ENCODE peak calls at places on chromosomes 7 and 10, in seven cellular contexts. One of them, this sample, is unnamed.

GRCh38 chr10:11023554-11023953 is 5.9 kb downstream of the CELF2 start:
- DNase-seq in fibroblast of pulmonary artery: no peak
- DNase-seq in mucosa of descending colon: no peak
- DNase-seq in K562: no peak
- DNase-seq in body of pancreas: no peak
- DNase-seq in suprapubic skin: no peak
- DNase-seq in HepG2: no peak
- DNase-seq in this sample: no peak

GRCh38 chr7:113071465-113071864 is 15.2 kb downstream of the GPR85 start:
- DNase-seq in fibroblast of pulmonary artery: peak; percentile 8
- DNase-seq in mucosa of descending colon: no peak
- DNase-seq in K562: no peak
- DNase-seq in body of pancreas: peak; percentile 34
- DNase-seq in suprapubic skin: no peak
- DNase-seq in HepG2: no peak
- DNase-seq in this sample: no peak

GRCh38 chr10:11175823-11176243 is 158.2 kb downstream of the CELF2 start:
- DNase-seq in fibroblast of pulmonary artery: no peak
- DNase-seq in mucosa of descending colon: no peak
- DNase-seq in K562: no peak
- DNase-seq in body of pancreas: peak; percentile 60
- DNase-seq in suprapubic skin: no peak
- DNase-seq in HepG2: no peak
- DNase-seq in this sample: no peak

GRCh38 chr7:47389923-47390630 is 191.8 kb downstream of the TNS3 start:
- DNase-seq in fibroblast of pulmonary artery: no peak
- DNase-seq in mucosa of descending colon: no peak
- DNase-seq in K562: no peak
- DNase-seq in body of pancreas: no peak
- DNase-seq in suprapubic skin: peak; percentile 44
- DNase-seq in HepG2: no peak
- DNase-seq in this sample: no peak

GRCh38 chr10:118662228-118663035 is 67.0 kb upstream of the PRLHR start:
- DNase-seq in fibroblast of pulmonary artery: no peak
- DNase-seq in mucosa of descending colon: peak; percentile 54
- DNase-seq in K562: no peak
- DNase-seq in body of pancreas: no peak
- DNase-seq in suprapubic skin: no peak
- DNase-seq in HepG2: no peak
- DNase-seq in this sample: no peak

GRCh38 chr7:114345494-114345893 is 69.1 kb upstream of the FOXP2 start:
- DNase-seq in fibroblast of pulmonary artery: peak; percentile 16
- DNase-seq in mucosa of descending colon: no peak
- DNase-seq in K562: no peak
- DNase-seq in body of pancreas: no peak
- DNase-seq in suprapubic skin: no peak
- DNase-seq in HepG2: no peak
- DNase-seq in this sample: no peak

GRCh38 chr10:89426230-89426868 is 12.0 kb downstream of the IFIT5 start:
- DNase-seq in fibroblast of pulmonary artery: peak; percentile 83
- DNase-seq in mucosa of descending colon: no peak
- DNase-seq in K562: no peak
- DNase-seq in body of pancreas: peak; percentile 41
- DNase-seq in suprapubic skin: no peak
- DNase-seq in HepG2: peak; percentile 41
- DNase-seq in this sample: no peak

GRCh38 chr10:64977912-64978311 is 1456.7 kb downstream of the REEP3 start:
- DNase-seq in fibroblast of pulmonary artery: peak; percentile 2
- DNase-seq in mucosa of descending colon: no peak
- DNase-seq in K562: no peak
- DNase-seq in body of pancreas: no peak
- DNase-seq in suprapubic skin: no peak
- DNase-seq in HepG2: no peak
- DNase-seq in this sample: no peak

GRCh38 chr7:12524794-12525386 is 45.6 kb upstream of the SCIN start:
- DNase-seq in fibroblast of pulmonary artery: peak; percentile 77
- DNase-seq in mucosa of descending colon: no peak
- DNase-seq in K562: peak; percentile 29
- DNase-seq in body of pancreas: no peak
- DNase-seq in suprapubic skin: no peak
- DNase-seq in HepG2: peak; percentile 33
- DNase-seq in this sample: no peak

GRCh38 chr7:80708007-80708594 is 69.7 kb downstream of the CD36 start:
- DNase-seq in fibroblast of pulmonary artery: no peak
- DNase-seq in mucosa of descending colon: no peak
- DNase-seq in K562: no peak
- DNase-seq in body of pancreas: no peak
- DNase-seq in suprapubic skin: no peak
- DNase-seq in HepG2: no peak
- DNase-seq in this sample: no peak

GRCh38 chr7:106570948-106571418 is 90.0 kb downstream of the CCDC71L start:
- DNase-seq in fibroblast of pulmonary artery: no peak
- DNase-seq in mucosa of descending colon: no peak
- DNase-seq in K562: no peak
- DNase-seq in body of pancreas: no peak
- DNase-seq in suprapubic skin: no peak
- DNase-seq in HepG2: no peak
- DNase-seq in this sample: no peak

GRCh38 chr7:157730614-157731013 is 393.8 kb downstream of the DNAJB6 start:
- DNase-seq in fibroblast of pulmonary artery: no peak
- DNase-seq in mucosa of descending colon: no peak
- DNase-seq in K562: no peak
- DNase-seq in body of pancreas: no peak
- DNase-seq in suprapubic skin: no peak
- DNase-seq in HepG2: no peak
- DNase-seq in this sample: no peak

GRCh38 chr10:72557362-72557761 is 68.5 kb downstream of the MICU1 start:
- DNase-seq in fibroblast of pulmonary artery: peak; percentile 58
- DNase-seq in mucosa of descending colon: no peak
- DNase-seq in K562: no peak
- DNase-seq in body of pancreas: no peak
- DNase-seq in suprapubic skin: no peak
- DNase-seq in HepG2: no peak
- DNase-seq in this sample: no peak

GRCh38 chr7:157567666-157568065 is 230.9 kb downstream of the DNAJB6 start:
- DNase-seq in fibroblast of pulmonary artery: no peak
- DNase-seq in mucosa of descending colon: no peak
- DNase-seq in K562: no peak
- DNase-seq in body of pancreas: no peak
- DNase-seq in suprapubic skin: no peak
- DNase-seq in HepG2: no peak
- DNase-seq in this sample: no peak

GRCh38 chr10:37856881-37857286 is 526 bp downstream of the ZNF248 start:
- DNase-seq in fibroblast of pulmonary artery: no peak
- DNase-seq in mucosa of descending colon: peak; percentile 56
- DNase-seq in K562: peak; percentile 38
- DNase-seq in body of pancreas: peak; percentile 11
- DNase-seq in suprapubic skin: peak; percentile 58
- DNase-seq in HepG2: no peak
- DNase-seq in this sample: no peak

GRCh38 chr10:112956631-112957350 is 6.7 kb downstream of the TCF7L2 start:
- DNase-seq in fibroblast of pulmonary artery: no peak
- DNase-seq in mucosa of descending colon: no peak
- DNase-seq in K562: no peak
- DNase-seq in body of pancreas: no peak
- DNase-seq in suprapubic skin: no peak
- DNase-seq in HepG2: no peak
- DNase-seq in this sample: no peak

GRCh38 chr10:111435871-111436270 is 359.0 kb downstream of the ADRA2A start:
- DNase-seq in fibroblast of pulmonary artery: no peak
- DNase-seq in mucosa of descending colon: no peak
- DNase-seq in K562: no peak
- DNase-seq in body of pancreas: no peak
- DNase-seq in suprapubic skin: no peak
- DNase-seq in HepG2: no peak
- DNase-seq in this sample: no peak

GRCh38 chr7:146736446-146737190 is 620.0 kb downstream of the CNTNAP2 start:
- DNase-seq in fibroblast of pulmonary artery: peak; percentile 13
- DNase-seq in mucosa of descending colon: no peak
- DNase-seq in K562: no peak
- DNase-seq in body of pancreas: no peak
- DNase-seq in suprapubic skin: no peak
- DNase-seq in HepG2: no peak
- DNase-seq in this sample: no peak

GRCh38 chr7:85630904-85631582 is 444.2 kb upstream of the SEMA3D start:
- DNase-seq in fibroblast of pulmonary artery: peak; percentile 59
- DNase-seq in mucosa of descending colon: no peak
- DNase-seq in K562: no peak
- DNase-seq in body of pancreas: no peak
- DNase-seq in suprapubic skin: no peak
- DNase-seq in HepG2: peak; percentile 5
- DNase-seq in this sample: no peak

GRCh38 chr7:151351967-151352366 is 10.4 kb downstream of the NUB1 start:
- DNase-seq in fibroblast of pulmonary artery: no peak
- DNase-seq in mucosa of descending colon: no peak
- DNase-seq in K562: no peak
- DNase-seq in body of pancreas: no peak
- DNase-seq in suprapubic skin: no peak
- DNase-seq in HepG2: no peak
- DNase-seq in this sample: no peak

GRCh38 chr7:17307558-17307957 is 9.1 kb downstream of the AHR start:
- DNase-seq in fibroblast of pulmonary artery: no peak
- DNase-seq in mucosa of descending colon: no peak
- DNase-seq in K562: no peak
- DNase-seq in body of pancreas: no peak
- DNase-seq in suprapubic skin: no peak
- DNase-seq in HepG2: no peak
- DNase-seq in this sample: no peak

GRCh38 chr10:48480397-48481374 is 124.2 kb downstream of the ARHGAP22 start:
- DNase-seq in fibroblast of pulmonary artery: no peak
- DNase-seq in mucosa of descending colon: no peak
- DNase-seq in K562: peak; percentile 58
- DNase-seq in body of pancreas: no peak
- DNase-seq in suprapubic skin: no peak
- DNase-seq in HepG2: no peak
- DNase-seq in this sample: no peak

GRCh38 chr7:116210345-116211005 is at the start of gene TES:
- DNase-seq in fibroblast of pulmonary artery: peak; percentile 66
- DNase-seq in mucosa of descending colon: peak; percentile 90
- DNase-seq in K562: peak; percentile 96
- DNase-seq in body of pancreas: peak; percentile 82
- DNase-seq in suprapubic skin: no peak
- DNase-seq in HepG2: peak; percentile 29
- DNase-seq in this sample: peak; percentile 72
- TF ChIP-seq CTCF in fibroblast of pulmonary artery: no peak
- TF ChIP-seq CTCF in mucosa of descending colon: no peak
- TF ChIP-seq CTCF in K562: no peak
- TF ChIP-seq CTCF in body of pancreas: no peak
- TF ChIP-seq CTCF in suprapubic skin: no peak
- TF ChIP-seq CTCF in HepG2: no peak
- TF ChIP-seq CTCF in this sample: no peak

DNA sequence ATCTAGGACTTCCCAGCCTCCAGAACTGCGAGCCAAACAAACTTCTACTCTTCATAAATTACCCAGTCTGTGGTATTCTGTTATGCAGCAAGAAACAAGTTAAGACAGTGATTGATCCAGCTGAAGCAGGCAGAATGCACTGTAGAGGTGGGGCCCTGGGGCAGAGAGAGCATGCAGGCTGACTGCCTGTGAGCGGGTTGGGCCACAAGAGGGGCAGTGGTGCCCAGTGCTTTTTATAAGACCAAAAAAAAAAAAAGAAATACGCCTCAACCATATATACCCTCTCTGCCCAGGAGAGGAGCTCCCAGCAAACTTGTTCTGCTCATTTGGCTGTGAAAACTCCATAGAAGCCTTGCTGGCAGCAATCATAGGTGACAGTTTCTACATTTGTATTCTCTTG is 104.7 kb downstream of the SORBS1 start:
- DNase-seq in fibroblast of pulmonary artery: no peak
- DNase-seq in mucosa of descending colon: no peak
- DNase-seq in K562: no peak
- DNase-seq in body of pancreas: no peak
- DNase-seq in suprapubic skin: no peak
- DNase-seq in HepG2: no peak
- DNase-seq in this sample: no peak
- TF ChIP-seq CTCF in fibroblast of pulmonary artery: peak; percentile 1
- TF ChIP-seq CTCF in mucosa of descending colon: no peak
- TF ChIP-seq CTCF in K562: no peak
- TF ChIP-seq CTCF in body of pancreas: no peak
- TF ChIP-seq CTCF in suprapubic skin: no peak
- TF ChIP-seq CTCF in HepG2: no peak
- TF ChIP-seq CTCF in this sample: no peak

DNA sequence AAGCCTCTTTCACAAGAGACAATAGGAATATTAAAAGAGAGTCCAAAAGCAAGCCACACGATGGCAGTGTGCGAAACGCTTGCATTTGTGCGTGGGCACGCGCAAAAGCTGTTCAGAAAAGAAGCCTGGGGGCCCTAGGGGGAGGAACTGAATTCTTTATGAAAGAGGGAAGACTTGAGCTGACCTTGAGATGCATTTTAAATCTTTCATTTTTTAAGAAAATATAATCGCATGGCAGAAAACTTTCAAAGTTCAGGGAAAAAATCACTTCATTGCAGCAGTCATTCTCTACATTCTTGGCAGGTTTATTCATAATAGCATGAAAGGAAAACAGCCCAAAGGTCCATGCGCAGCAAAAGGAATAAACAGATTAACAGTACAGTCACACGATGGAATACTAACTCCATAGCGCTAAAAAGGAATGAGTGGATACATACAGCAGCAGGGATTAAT is 206.5 kb upstream of the PRKCQ start:
- DNase-seq in fibroblast of pulmonary artery: peak; percentile 70
- DNase-seq in mucosa of descending colon: no peak
- DNase-seq in K562: no peak
- DNase-seq in body of pancreas: no peak
- DNase-seq in suprapubic skin: no peak
- DNase-seq in HepG2: no peak
- DNase-seq in this sample: no peak
- TF ChIP-seq CTCF in fibroblast of pulmonary artery: peak; percentile 63
- TF ChIP-seq CTCF in mucosa of descending colon: no peak
- TF ChIP-seq CTCF in K562: peak; percentile 41
- TF ChIP-seq CTCF in body of pancreas: peak; percentile 17
- TF ChIP-seq CTCF in suprapubic skin: peak; percentile 12
- TF ChIP-seq CTCF in HepG2: peak; percentile 34
- TF ChIP-seq CTCF in this sample: peak; percentile 21

GRCh38 chr10:102379383-102379782 is 16.1 kb upstream of the NFKB2 start:
- DNase-seq in fibroblast of pulmonary artery: no peak
- DNase-seq in mucosa of descending colon: no peak
- DNase-seq in K562: no peak
- DNase-seq in body of pancreas: no peak
- DNase-seq in suprapubic skin: no peak
- DNase-seq in HepG2: no peak
- DNase-seq in this sample: no peak

GRCh38 chr10:102376901-102377300 is 18.6 kb upstream of the NFKB2 start:
- DNase-seq in fibroblast of pulmonary artery: no peak
- DNase-seq in mucosa of descending colon: no peak
- DNase-seq in K562: no peak
- DNase-seq in body of pancreas: no peak
- DNase-seq in suprapubic skin: no peak
- DNase-seq in HepG2: no peak
- DNase-seq in this sample: no peak

GRCh38 chr10:102371295-102371694 is 24.2 kb upstream of the NFKB2 start:
- DNase-seq in fibroblast of pulmonary artery: no peak
- DNase-seq in mucosa of descending colon: no peak
- DNase-seq in K562: no peak
- DNase-seq in body of pancreas: no peak
- DNase-seq in suprapubic skin: no peak
- DNase-seq in HepG2: no peak
- DNase-seq in this sample: no peak

GRCh38 chr10:102375867-102376266 is 19.6 kb upstream of the NFKB2 start:
- DNase-seq in fibroblast of pulmonary artery: no peak
- DNase-seq in mucosa of descending colon: no peak
- DNase-seq in K562: no peak
- DNase-seq in body of pancreas: no peak
- DNase-seq in suprapubic skin: no peak
- DNase-seq in HepG2: no peak
- DNase-seq in this sample: no peak

GRCh38 chr10:102375250-102375649 is 20.3 kb upstream of the NFKB2 start:
- DNase-seq in fibroblast of pulmonary artery: peak; percentile 7
- DNase-seq in mucosa of descending colon: no peak
- DNase-seq in K562: no peak
- DNase-seq in body of pancreas: no peak
- DNase-seq in suprapubic skin: no peak
- DNase-seq in HepG2: no peak
- DNase-seq in this sample: no peak
- TF ChIP-seq CTCF in fibroblast of pulmonary artery: peak; percentile 10
- TF ChIP-seq CTCF in mucosa of descending colon: no peak
- TF ChIP-seq CTCF in K562: peak; percentile 19
- TF ChIP-seq CTCF in body of pancreas: no peak
- TF ChIP-seq CTCF in suprapubic skin: no peak
- TF ChIP-seq CTCF in HepG2: peak; percentile 29
- TF ChIP-seq CTCF in this sample: no peak

This sample was measured in progenitor cell of endocrine pancreas.